ENCODE peak calls at places on chromosomes 1 and 21, in nine cellular contexts. S is IMR-90, O is GM12891, Q is Peyer's patch, W is GM12878, I is uterus, K is A549, N is spleen, L is ovary. B is an unnamed sample.

GRCh38 chr1:178518894-178519293 is 6.0 kb downstream of the TEX35 start:
- DNase-seq in S (no peak), O (no peak), Q (peak; percentile 43), W (no peak), I (no peak), K (no peak), N (peak; percentile 37), L (no peak), B (no peak)

GRCh38 chr1:28642847-28643635 is at the start of gene TAF12:
- DNase-seq in S (peak; percentile 94), O (peak; percentile 74), Q (peak; percentile 97), W (peak; percentile 93), I (peak; percentile 89), K (peak; percentile 94), N (peak; percentile 97), L (peak; percentile 92), B (peak; percentile 95)

GRCh38 chr1:234212764-234213406 is 160.4 kb upstream of the COA6 start:
- DNase-seq in S (peak; percentile 26), O (no peak), Q (no peak), W (peak; percentile 28), I (no peak), K (peak; percentile 53), N (no peak), L (no peak), B (peak; percentile 71)

GRCh38 chr1:8567146-8567545 is 249.2 kb downstream of the SLC45A1 start:
- DNase-seq in S (peak; percentile 84), O (no peak), Q (no peak), W (no peak), I (no peak), K (no peak), N (no peak), L (no peak), B (no peak)

GRCh38 chr1:177476706-177477105 is 305.9 kb downstream of the BRINP2 start:
- DNase-seq in S (no peak), O (no peak), Q (no peak), W (no peak), I (no peak), K (no peak), N (no peak), L (no peak), B (no peak)

GRCh38 chr21:42594616-42595280 is 58.7 kb upstream of the PDE9A start:
- DNase-seq in S (no peak), O (no peak), Q (no peak), W (no peak), I (no peak), K (no peak), N (no peak), L (no peak), B (no peak)

GRCh38 chr1:87204441-87204840 is 124.2 kb upstream of the LMO4 start:
- DNase-seq in S (no peak), O (no peak), Q (no peak), W (no peak), I (no peak), K (no peak), N (no peak), L (no peak), B (no peak)

GRCh38 chr1:220123889-220124288 is 30.0 kb downstream of the IARS2 start:
- DNase-seq in S (no peak), O (no peak), Q (no peak), W (no peak), I (no peak), K (peak; percentile 30), N (no peak), L (no peak), B (peak; percentile 19)

GRCh38 chr21:26850116-26850643 is 5.0 kb upstream of the ADAMTS1 start:
- DNase-seq in S (peak; percentile 59), O (no peak), Q (no peak), W (peak; percentile 0), I (no peak), K (peak; percentile 27), N (no peak), L (no peak), B (peak; percentile 14)

GRCh38 chr1:240732390-240732789 is 120.4 kb upstream of the GREM2 start:
- DNase-seq in S (peak; percentile 79), O (peak; percentile 14), Q (no peak), W (no peak), I (no peak), K (peak; percentile 73), N (no peak), L (no peak), B (no peak)

GRCh38 chr21:38806942-38807284 is 1.2 kb downstream of the ETS2 start:
- DNase-seq in S (peak; percentile 49), O (no peak), Q (no peak), W (no peak), I (no peak), K (no peak), N (no peak), L (no peak), B (no peak)

GRCh38 chr1:209116705-209117104 is 466.8 kb upstream of the CAMK1G start:
- DNase-seq in S (no peak), O (no peak), Q (no peak), W (no peak), I (no peak), K (no peak), N (no peak), L (no peak), B (no peak)

GRCh38 chr1:43493661-43494450 is 36.8 kb upstream of the PTPRF start:
- DNase-seq in S (no peak), O (no peak), Q (no peak), W (no peak), I (no peak), K (no peak), N (no peak), L (no peak), B (no peak)

GRCh38 chr1:96643519-96643918 is 78.1 kb upstream of the PTBP2 start:
- DNase-seq in S (no peak), O (no peak), Q (no peak), W (no peak), I (no peak), K (no peak), N (no peak), L (no peak), B (no peak)

GRCh38 chr1:230548357-230548756 is 93.9 kb upstream of the COG2 start:
- DNase-seq in S (no peak), O (no peak), Q (no peak), W (no peak), I (no peak), K (no peak), N (no peak), L (no peak), B (peak; percentile 49)

GRCh38 chr1:160031368-160032164 is at the start of gene PIGM:
- DNase-seq in S (peak; percentile 85), O (peak; percentile 76), Q (peak; percentile 96), W (peak; percentile 66), I (peak; percentile 93), K (peak; percentile 91), N (peak; percentile 97), L (peak; percentile 94), B (peak; percentile 99)
- TF ChIP-seq POLR2A in S (no peak), O (peak; percentile 63), Q (peak; percentile 52), W (peak; percentile 79), I (peak; percentile 50), K (peak; percentile 48), N (no peak), L (peak; percentile 37), B (peak; percentile 81)

GRCh38 chr1:45016767-45017166 is 4.7 kb downstream of the UROD start:
- DNase-seq in S (no peak), O (no peak), Q (no peak), W (no peak), I (no peak), K (no peak), N (no peak), L (no peak), B (no peak)

GRCh38 chr1:45013551-45014209 is 1.6 kb downstream of the UROD start:
- DNase-seq in S (no peak), O (no peak), Q (no peak), W (no peak), I (no peak), K (no peak), N (no peak), L (no peak), B (no peak)

GRCh38 chr1:45014403-45015028 is 2.5 kb downstream of the UROD start:
- DNase-seq in S (peak; percentile 88), O (no peak), Q (peak; percentile 80), W (peak; percentile 44), I (peak; percentile 84), K (peak; percentile 82), N (peak; percentile 88), L (peak; percentile 87), B (peak; percentile 84)

GRCh38 chr1:45016090-45016697 is 4.1 kb downstream of the UROD start:
- DNase-seq in S (no peak), O (no peak), Q (no peak), W (no peak), I (no peak), K (no peak), N (no peak), L (no peak), B (no peak)

DNA sequence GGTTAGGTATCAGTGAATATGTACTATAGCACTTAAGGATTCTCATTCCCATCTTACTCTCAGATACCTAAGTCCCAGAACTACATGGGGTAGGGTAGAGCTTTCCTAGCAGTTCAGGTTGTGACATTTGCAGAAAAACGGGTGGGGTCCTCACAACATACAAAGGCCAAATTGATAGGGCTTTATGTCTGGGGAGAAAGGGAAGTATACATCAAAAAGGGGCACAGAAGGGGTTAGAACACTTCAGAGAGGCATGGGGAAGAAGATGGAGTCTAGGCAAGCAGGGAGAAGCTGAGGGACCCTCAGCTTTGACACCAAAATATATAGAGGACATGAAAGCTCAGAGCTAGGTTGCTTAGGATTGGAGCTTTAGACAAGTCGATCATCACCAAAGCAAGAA is 3.6 kb downstream of the UROD start:
- DNase-seq in S (no peak), O (no peak), Q (no peak), W (no peak), I (no peak), K (no peak), N (no peak), L (no peak), B (no peak)
- TF ChIP-seq POLR2A in S (no peak), O (no peak), Q (no peak), W (no peak), I (no peak), K (no peak), N (no peak), L (no peak), B (no peak)

DNA sequence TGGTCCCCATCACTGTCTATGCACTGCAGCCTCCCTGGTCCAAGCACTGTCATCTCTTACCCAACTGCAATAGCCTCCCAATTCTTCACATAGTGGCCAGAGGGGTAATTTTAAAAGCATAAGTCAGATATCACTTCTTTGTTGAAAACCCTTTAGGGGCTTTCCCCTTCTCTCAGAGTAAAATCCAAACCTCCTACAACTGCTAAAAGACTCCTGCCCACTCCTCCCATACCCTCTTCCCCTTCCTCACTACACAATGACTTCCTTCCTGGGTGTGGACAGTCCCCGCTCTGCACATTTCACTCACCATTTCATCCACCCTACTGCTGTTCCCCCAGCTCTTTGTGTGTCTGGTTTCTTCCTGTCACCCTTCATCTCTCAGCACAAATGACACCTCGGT is 8.3 kb downstream of the MCOLN2 start:
- DNase-seq in S (no peak), O (no peak), Q (no peak), W (no peak), I (no peak), K (no peak), N (no peak), L (no peak), B (no peak)
- TF ChIP-seq POLR2A in S (no peak), O (peak; percentile 45), Q (no peak), W (peak; percentile 56), I (no peak), K (no peak), N (no peak), L (no peak), B (no peak)

DNA sequence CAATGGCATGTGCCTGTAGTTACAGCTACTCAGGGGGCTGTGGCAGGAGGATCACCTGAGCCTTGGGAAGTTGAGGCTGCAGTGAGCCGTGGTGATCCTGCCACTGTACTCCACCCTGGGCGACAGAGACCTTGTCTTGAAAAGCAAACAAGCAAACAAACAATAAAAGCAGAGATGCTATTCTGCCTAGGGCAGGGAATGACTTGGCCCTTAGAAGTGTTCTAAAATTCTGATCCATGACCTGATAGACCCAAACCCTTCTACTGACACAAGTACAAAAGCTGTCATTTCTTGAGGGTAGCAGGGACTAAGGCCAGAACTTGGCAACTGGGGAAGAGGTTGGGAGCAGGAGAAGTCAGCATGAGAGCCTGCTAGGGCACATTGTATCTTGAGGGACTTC is 15.6 kb upstream of the NCF2 start:
- DNase-seq in S (no peak), O (no peak), Q (no peak), W (no peak), I (no peak), K (no peak), N (no peak), L (no peak), B (no peak)
- TF ChIP-seq POLR2A in S (no peak), O (no peak), Q (no peak), W (no peak), I (no peak), K (no peak), N (no peak), L (no peak), B (no peak)

B was measured in body of pancreas.